ENCODE peak calls at places on chromosome 12, in nine cellular contexts. O is skeletal muscle cell, L is hepatocyte, H is tibial nerve, X is brain microvascular endothelial cell, D is mesenchymal stem cell, R is neural progenitor cell, M is mammary epithelial cell, V is epithelial cell of esophagus. J is an unnamed sample.

GRCh38 chr12:1594045-1594294 is 411 bp downstream of the FBXL14 start:
- DNase-seq in M (peak), V (peak), D (peak), X (no peak), H (no peak), O (no peak), L (no peak), R (peak), J (no peak)

GRCh38 chr12:124515981-124516380 is 51.4 kb downstream of the NCOR2 start:
- DNase-seq in M (no peak), D (no peak), R (no peak), V (no peak), X (no peak), H (no peak), O (no peak), L (no peak), J (no peak)

GRCh38 chr12:65685514-65685913 is 138.8 kb upstream of the HMGA2 start:
- DNase-seq in R (no peak), V (peak), X (peak), M (peak), O (no peak), L (peak), H (no peak), D (peak), J (no peak)

GRCh38 chr12:51082561-51083139 is 746 bp downstream of the CSRNP2 start:
- DNase-seq in R (no peak), M (peak), V (peak), L (no peak), D (peak), X (peak), O (no peak), H (peak), J (no peak)

GRCh38 chr12:63994704-63995103 is 150.2 kb downstream of the SRGAP1 start:
- DNase-seq in D (no peak), L (no peak), H (no peak), R (no peak), O (no peak), V (no peak), M (no peak), X (no peak), J (no peak)

GRCh38 chr12:131006036-131006735 is 52.5 kb downstream of the ADGRD1 start:
- DNase-seq in L (no peak), D (no peak), X (no peak), O (no peak), V (no peak), M (no peak), R (no peak), H (no peak), J (no peak)

GRCh38 chr12:3962661-3963483 is 89.7 kb upstream of the PARP11 start:
- DNase-seq in M (no peak), X (no peak), H (no peak), V (peak), D (no peak), R (no peak), O (no peak), L (peak), J (no peak)

GRCh38 chr12:2147335-2147734 is 94.5 kb downstream of the CACNA1C start:
- DNase-seq in D (no peak), O (no peak), M (no peak), H (no peak), L (no peak), V (no peak), R (no peak), X (no peak), J (no peak)

GRCh38 chr12:110916295-110916875 is 4.0 kb downstream of the MYL2 start:
- DNase-seq in R (no peak), V (peak), L (no peak), X (no peak), O (no peak), H (no peak), M (peak), D (no peak), J (no peak)

GRCh38 chr12:11746024-11746771 is 96.7 kb downstream of the ETV6 start:
- DNase-seq in L (no peak), O (no peak), H (no peak), M (peak), V (peak), X (no peak), R (no peak), D (peak), J (no peak)

GRCh38 chr12:130557876-130558770 is 158.0 kb downstream of the RIMBP2 start:
- DNase-seq in R (peak), M (no peak), V (no peak), D (no peak), X (no peak), O (no peak), H (no peak), L (peak), J (no peak)

GRCh38 chr12:46661161-46661845 is 164.5 kb downstream of the SLC38A4 start:
- DNase-seq in H (peak), D (peak), O (peak), L (peak), V (peak), R (peak), X (peak), M (peak), J (peak)

GRCh38 chr12:131908716-131909595 is 14.5 kb downstream of the ULK1 start:
- DNase-seq in X (no peak), V (no peak), M (no peak), H (no peak), D (no peak), R (no peak), O (no peak), L (no peak), J (no peak)

GRCh38 chr12:26118356-26118755 is 6.5 kb downstream of the BHLHE41 start:
- DNase-seq in M (no peak), R (no peak), X (no peak), V (no peak), L (no peak), D (no peak), O (no peak), H (no peak), J (no peak)

GRCh38 chr12:129394416-129394815 is 509.4 kb downstream of the TMEM132D start:
- DNase-seq in X (no peak), H (no peak), V (no peak), O (no peak), M (no peak), D (no peak), L (no peak), R (no peak), J (no peak)
- H3K4me3 ChIP-seq in X (no peak), H (no peak), V (no peak), O (no peak), M (no peak), D (no peak), L (no peak), R (no peak), J (no peak)

GRCh38 chr12:31807773-31808097 is 78.9 kb upstream of the AMN1 start:
- DNase-seq in V (no peak), O (no peak), H (no peak), L (no peak), M (no peak), R (no peak), X (no peak), D (no peak), J (no peak)
- H3K4me3 ChIP-seq in V (no peak), O (no peak), H (no peak), L (no peak), M (no peak), R (no peak), X (no peak), D (no peak), J (no peak)

DNA sequence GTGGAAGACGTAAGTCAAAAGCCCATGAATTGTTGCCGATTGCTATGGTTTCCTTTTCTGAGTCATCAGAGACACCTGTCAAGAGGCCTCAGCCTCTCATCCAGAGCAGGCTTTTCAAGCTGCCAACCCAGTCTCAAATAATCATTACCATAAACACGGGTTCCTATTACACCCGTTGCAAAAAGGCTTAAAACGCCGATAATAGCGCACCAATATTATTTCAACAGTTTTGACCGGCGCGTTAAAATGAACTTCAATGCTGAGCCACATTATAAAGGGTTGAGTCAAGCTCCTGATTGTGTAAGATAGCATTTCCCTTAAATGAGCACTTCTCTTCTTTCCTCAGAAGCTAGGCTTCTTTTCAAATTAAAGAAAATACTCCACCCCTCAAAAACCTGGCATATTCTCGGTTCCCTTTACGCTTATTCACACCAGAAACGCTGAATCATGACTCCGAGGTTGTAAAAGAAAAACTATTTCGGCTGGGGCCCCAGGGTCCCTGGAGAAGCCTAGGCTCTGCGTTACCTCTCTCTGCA is 1.4 kb downstream of the TMTC1 start:
- DNase-seq in M (peak), V (peak), H (peak), D (peak), O (peak), L (peak), X (peak), R (peak), J (peak)
- H3K4me3 ChIP-seq in M (peak), V (peak), H (peak), D (peak), O (peak), L (peak), X (peak), R (peak), J (peak)

GRCh38 chr12:115763376-115763775 is 514.1 kb downstream of the MED13L start:
- DNase-seq in L (peak), O (no peak), X (no peak), H (peak), M (no peak), R (no peak), D (no peak), V (no peak), J (no peak)

GRCh38 chr12:115762934-115763333 is 514.6 kb downstream of the MED13L start:
- DNase-seq in H (no peak), X (no peak), V (no peak), M (no peak), D (no peak), R (no peak), L (peak), O (no peak), J (no peak)

GRCh38 chr12:115760231-115760630 is 517.3 kb downstream of the MED13L start:
- DNase-seq in O (no peak), H (no peak), M (no peak), D (no peak), X (no peak), V (no peak), R (no peak), L (no peak), J (no peak)

GRCh38 chr12:115763982-115764621 is 513.4 kb downstream of the MED13L start:
- DNase-seq in D (peak), O (no peak), R (no peak), H (no peak), L (peak), X (no peak), V (peak), M (no peak), J (no peak)

DNA sequence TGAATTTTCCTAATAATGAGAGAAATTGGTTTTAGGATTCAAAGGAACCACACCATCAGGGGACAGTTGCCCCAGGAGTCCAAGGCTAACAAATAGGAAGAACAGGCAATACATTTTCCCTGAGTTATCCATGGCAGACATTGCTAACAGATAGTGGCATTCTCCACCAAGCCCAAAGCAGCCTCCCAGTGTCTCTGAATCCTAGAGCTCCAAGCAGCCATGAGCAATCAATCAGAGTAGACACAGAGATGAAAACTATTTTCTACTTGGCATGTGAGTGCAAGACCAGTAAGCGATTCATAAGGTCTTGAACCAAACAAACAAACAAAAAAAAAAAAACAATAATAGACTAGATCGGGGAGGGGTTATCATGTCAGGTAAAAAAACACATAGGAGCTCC is 515.7 kb downstream of the MED13L start:
- DNase-seq in R (no peak), X (no peak), D (no peak), M (no peak), V (no peak), L (peak), H (no peak), O (no peak), J (no peak)
- H3K4me3 ChIP-seq in R (no peak), X (no peak), D (no peak), M (no peak), V (no peak), L (peak), H (no peak), O (no peak), J (no peak)

GRCh38 chr12:97396989-97397388 is 65.6 kb upstream of the RMST start:
- DNase-seq in H (no peak), M (no peak), O (no peak), L (no peak), V (no peak), D (no peak), R (peak), X (no peak), J (no peak)
- H3K4me3 ChIP-seq in H (no peak), M (no peak), O (no peak), L (no peak), V (no peak), D (no peak), R (peak), X (no peak), J (no peak)

DNA sequence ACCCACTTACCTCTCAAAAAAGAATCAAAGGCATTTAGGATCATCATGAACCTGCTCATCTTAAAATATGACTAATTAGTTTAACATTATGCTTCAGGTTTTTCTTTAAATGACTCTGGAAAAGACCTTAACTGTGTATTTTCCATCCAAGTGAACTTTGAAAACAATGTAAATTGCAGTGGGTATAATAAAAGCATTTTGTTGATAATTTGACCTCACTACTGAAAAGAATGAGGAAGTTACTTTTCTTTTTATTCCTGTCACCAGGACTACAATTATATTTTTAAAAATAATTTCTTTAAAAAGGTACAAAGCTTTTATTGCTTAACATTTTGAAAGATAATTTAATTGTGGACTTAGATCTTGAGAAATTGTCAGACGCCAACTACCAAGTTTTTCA is 249.9 kb downstream of the ALX1 start:
- DNase-seq in R (no peak), V (no peak), M (no peak), X (no peak), H (no peak), O (no peak), D (no peak), L (no peak), J (no peak)
- H3K4me3 ChIP-seq in R (no peak), V (no peak), M (no peak), X (no peak), H (no peak), O (no peak), D (no peak), L (no peak), J (no peak)

GRCh38 chr12:99454539-99455172 is 192.9 kb upstream of the GARIN6 start:
- DNase-seq in R (no peak), D (no peak), X (no peak), V (no peak), L (no peak), M (no peak), O (no peak), H (no peak), J (no peak)
- H3K4me3 ChIP-seq in R (no peak), D (no peak), X (no peak), V (no peak), L (no peak), M (no peak), O (no peak), H (no peak), J (no peak)

J was measured in retinal pigment epithelial cell.